ENCODE peak calls at places on chromosomes 11 and 22, in seven cellular contexts. M is iPS DF 6.9; H is AG10803; A is fibroblast of mammary gland; P is activated T-helper 1 cell treated with anti-CD3 and anti-CD28 coated beads, Interleukin-12 subunit alpha, Interleukin-12 subunit beta, Interleukin-2, Interleukin-4 antibody, amounts not matched to agents 30 ng/mL and 10 ng/mL and 1 ng/mL, durations not matched to agents 14 hours and 24 hours and 36 hours; F is fibroblast of villous mesenchyme; L is HFFc6. B is an unnamed sample.

GRCh38 chr11:29328961-29329441 is 687.8 kb downstream of the KCNA4 start:
- DNase-seq in H (peak), F (peak), L (peak), A (peak), M (no peak), P (no peak), B (no peak)

GRCh38 chr11:69587454-69588081 is 53.4 kb upstream of the CCND1 start:
- DNase-seq in P (no peak), F (peak), A (peak), M (no peak), L (peak), H (peak), B (no peak)

GRCh38 chr22:37751449-37752188 is 54.8 kb downstream of the TRIOBP start:
- DNase-seq in A (no peak), L (no peak), F (no peak), P (no peak), M (no peak), H (no peak), B (no peak)

GRCh38 chr11:7575841-7576451 is 62.1 kb downstream of the PPFIBP2 start:
- DNase-seq in F (no peak), L (no peak), P (no peak), A (no peak), H (peak), M (no peak), B (no peak)

GRCh38 chr11:34915136-34916013 is 804 bp downstream of the APIP start:
- DNase-seq in A (peak), L (peak), F (peak), P (no peak), H (peak), M (no peak), B (no peak)

GRCh38 chr11:114132427-114132826 is 72.9 kb downstream of the ZBTB16 start:
- DNase-seq in L (no peak), M (no peak), H (no peak), F (no peak), A (peak), P (no peak), B (no peak)

GRCh38 chr11:40104941-40105550 is 1354.4 kb downstream of the LRRC4C start:
- DNase-seq in L (no peak), M (no peak), F (no peak), P (no peak), H (no peak), A (no peak), B (no peak)

GRCh38 chr11:130344846-130345245 is 30.1 kb upstream of the ZBTB44 start:
- DNase-seq in F (no peak), A (no peak), H (no peak), P (no peak), L (no peak), M (no peak), B (no peak)

GRCh38 chr11:133801356-133801755 is 44.0 kb downstream of the SPATA19 start:
- DNase-seq in H (no peak), F (no peak), A (no peak), P (no peak), M (no peak), L (no peak), B (no peak)

GRCh38 chr11:3709977-3710376 is 38.8 kb upstream of the CHRNA10 start:
- DNase-seq in L (no peak), A (peak), M (no peak), H (peak), F (no peak), P (no peak), B (no peak)

GRCh38 chr11:24406980-24407379 is 89.9 kb upstream of the LUZP2 start:
- DNase-seq in A (no peak), F (no peak), L (no peak), H (no peak), M (no peak), P (no peak), B (no peak)

GRCh38 chr11:22407899-22408298 is 69.7 kb downstream of the SLC17A6 start:
- DNase-seq in P (no peak), F (no peak), A (no peak), L (no peak), H (no peak), M (no peak), B (no peak)

GRCh38 chr11:88297320-88298263 is 39.9 kb downstream of the CTSC start:
- DNase-seq in A (no peak), H (no peak), L (no peak), M (no peak), P (no peak), F (no peak), B (no peak)

GRCh38 chr11:81174646-81175330 is 1558.9 kb downstream of the FAM181B start:
- DNase-seq in P (no peak), A (no peak), M (no peak), F (no peak), H (no peak), L (no peak), B (no peak)

GRCh38 chr11:106152013-106152412 is 74.6 kb downstream of the AASDHPPT start:
- DNase-seq in F (no peak), L (no peak), A (peak), H (peak), M (no peak), P (no peak), B (no peak)

GRCh38 chr11:130166457-130166784 is 6.8 kb downstream of the ST14 start:
- DNase-seq in L (peak), P (no peak), F (peak), A (peak), H (peak), M (no peak), B (no peak)

GRCh38 chr11:69523453-69523852 is 42.0 kb downstream of the LINC01488 start:
- DNase-seq in F (no peak), A (no peak), M (no peak), P (no peak), H (no peak), L (no peak), B (no peak)

GRCh38 chr11:74926304-74927030 is 22.4 kb downstream of the XRRA1 start:
- DNase-seq in H (peak), M (no peak), L (peak), F (peak), P (peak), A (peak), B (no peak)

GRCh38 chr11:86816251-86816726 is 15.9 kb downstream of the PRSS23 start:
- DNase-seq in L (peak), A (peak), M (no peak), H (peak), P (no peak), F (peak), B (no peak)

GRCh38 chr22:45717787-45718186 is 46.2 kb downstream of the ATXN10 start:
- DNase-seq in L (peak), H (peak), F (peak), P (no peak), M (no peak), A (peak), B (no peak)

B was measured in activated CD8-positive, alpha-beta memory T cell treated with anti-CD3 and anti-CD28 coated beads for 1 hour.